ENCODE peak calls at places on chromosomes 11 and 22, in seven cellular contexts. Y is H9, M is IMR-90, K is neuronal stem cell, W is mesendoderm, Z is mesenchymal stem cell, I is H1. L is an unnamed sample.

GRCh38 chr11:17407575-17407974 is 19.1 kb upstream of the KCNJ11 start:
- DNase-seq in Y (no peak), M (no peak), K (no peak), W (no peak), Z (no peak), I (no peak), L (no peak)

GRCh38 chr11:46293616-46294015 is 16.2 kb downstream of the CREB3L1 start:
- DNase-seq in Y (no peak), M (peak), K (no peak), W (no peak), Z (peak), I (no peak), L (no peak)

GRCh38 chr11:61837411-61838005 is 9.4 kb downstream of the FADS2 start:
- DNase-seq in Y (no peak), M (no peak), K (no peak), W (no peak), Z (no peak), I (no peak), L (no peak)

GRCh38 chr11:87266751-87267150 is 229.0 kb downstream of the TMEM135 start:
- DNase-seq in Y (no peak), M (no peak), K (no peak), W (no peak), Z (no peak), I (no peak), L (no peak)

GRCh38 chr22:23315341-23315917 is 135.1 kb downstream of the BCR start:
- DNase-seq in Y (peak), M (peak), K (peak), W (peak), Z (peak), I (peak), L (peak)

GRCh38 chr11:125701858-125702621 is 21.4 kb upstream of the ACRV1 start:
- DNase-seq in Y (peak), M (no peak), K (no peak), W (peak), Z (no peak), I (no peak), L (peak)

GRCh38 chr11:120611576-120611975 is 100.0 kb downstream of the GRIK4 start:
- DNase-seq in Y (peak), M (no peak), K (no peak), W (no peak), Z (no peak), I (no peak), L (no peak)

GRCh38 chr11:22670803-22671202 is 4.4 kb downstream of the GAS2 start:
- DNase-seq in Y (no peak), M (peak), K (no peak), W (peak), Z (peak), I (no peak), L (peak)

GRCh38 chr11:76132268-76132667 is 74.0 kb downstream of the WNT11 start:
- DNase-seq in Y (no peak), M (no peak), K (no peak), W (no peak), Z (no peak), I (no peak), L (no peak)

GRCh38 chr11:81913793-81914192 is 819.9 kb downstream of the FAM181B start:
- DNase-seq in Y (no peak), M (no peak), K (no peak), W (no peak), Z (no peak), I (no peak), L (no peak)

GRCh38 chr11:121892863-121893262 is 223.2 kb downstream of the BLID start:
- DNase-seq in Y (no peak), M (peak), K (no peak), W (no peak), Z (peak), I (no peak), L (no peak)

GRCh38 chr11:90197377-90197776 is 25.5 kb downstream of the CHORDC1 start:
- DNase-seq in Y (no peak), M (no peak), K (no peak), W (no peak), Z (peak), I (no peak), L (no peak)

GRCh38 chr11:81579339-81579738 is 1154.3 kb downstream of the FAM181B start:
- DNase-seq in Y (no peak), M (no peak), K (no peak), W (no peak), Z (no peak), I (no peak), L (no peak)

GRCh38 chr11:64764753-64765152 is 5.0 kb upstream of the PYGM start:
- DNase-seq in Y (no peak), M (no peak), K (no peak), W (no peak), Z (no peak), I (no peak), L (no peak)

GRCh38 chr11:7905961-7906429 is 25.1 kb downstream of the OR10A6 start:
- DNase-seq in Y (peak), M (no peak), K (no peak), W (peak), Z (no peak), I (no peak), L (peak)

GRCh38 chr11:10660323-10660722 is 33.2 kb downstream of the IRAG1 start:
- DNase-seq in Y (no peak), M (no peak), K (no peak), W (no peak), Z (no peak), I (no peak), L (no peak)

GRCh38 chr11:59600234-59600633 is 15.3 kb downstream of the OSBP start:
- DNase-seq in Y (no peak), M (no peak), K (no peak), W (no peak), Z (no peak), I (no peak), L (no peak)

GRCh38 chr11:6258571-6258998 is 1.1 kb upstream of the CCKBR start:
- DNase-seq in Y (peak), M (no peak), K (peak), W (peak), Z (peak), I (no peak), L (no peak)

GRCh38 chr11:8248786-8249185 is 14.9 kb downstream of the LMO1 start:
- DNase-seq in Y (no peak), M (no peak), K (no peak), W (no peak), Z (no peak), I (no peak), L (no peak)

GRCh38 chr11:68581439-68581838 is 102.9 kb upstream of the GAL start:
- DNase-seq in Y (no peak), M (no peak), K (no peak), W (no peak), Z (no peak), I (no peak), L (no peak)

GRCh38 chr11:35178862-35179261 is 39.9 kb downstream of the CD44 start:
- DNase-seq in Y (no peak), M (peak), K (no peak), W (no peak), Z (peak), I (no peak), L (no peak)

GRCh38 chr11:33895752-33896137 is 3.9 kb upstream of the LMO2 start:
- DNase-seq in Y (no peak), M (no peak), K (no peak), W (peak), Z (no peak), I (no peak), L (no peak)

GRCh38 chr11:110148775-110149744 is 55.9 kb downstream of the ZC3H12C start:
- DNase-seq in Y (no peak), M (peak), K (no peak), W (peak), Z (peak), I (no peak), L (peak)

GRCh38 chr11:132632641-132633124 is 899.6 kb downstream of the OPCML start:
- DNase-seq in Y (no peak), M (peak), K (no peak), W (peak), Z (peak), I (no peak), L (peak)

GRCh38 chr22:38788016-38788415 is 5.9 kb downstream of the DNAL4 start:
- DNase-seq in Y (no peak), M (peak), K (no peak), W (no peak), Z (peak), I (no peak), L (no peak)

GRCh38 chr11:102494216-102494615 is 36.3 kb downstream of the MMP7 start:
- DNase-seq in Y (no peak), M (peak), K (no peak), W (no peak), Z (no peak), I (no peak), L (no peak)

GRCh38 chr11:76783294-76783900 is at the start of gene TSKU:
- DNase-seq in Y (peak), M (no peak), K (peak), W (peak), Z (no peak), I (peak), L (peak)

GRCh38 chr11:4093519-4094347 is 866 bp upstream of the RRM1 start:
- DNase-seq in Y (no peak), M (no peak), K (no peak), W (no peak), Z (no peak), I (no peak), L (no peak)

GRCh38 chr11:17803751-17804334 is 69.3 kb downstream of the KCNC1 start:
- DNase-seq in Y (no peak), M (no peak), K (no peak), W (no peak), Z (no peak), I (no peak), L (no peak)

GRCh38 chr22:32751065-32751739 is 50.3 kb upstream of the TIMP3 start:
- DNase-seq in Y (no peak), M (no peak), K (no peak), W (no peak), Z (no peak), I (no peak), L (no peak)
- H3K4ac ChIP-seq in Y (no peak), M (no peak), K (no peak), W (no peak), Z (no peak), I (no peak), L (no peak)

GRCh38 chr22:50547231-50547851 is 1.6 kb downstream of the KLHDC7B start:
- DNase-seq in Y (no peak), M (no peak), K (no peak), W (no peak), Z (no peak), I (no peak), L (no peak)
- H3K4ac ChIP-seq in Y (no peak), M (no peak), K (no peak), W (no peak), Z (no peak), I (no peak), L (no peak)

DNA sequence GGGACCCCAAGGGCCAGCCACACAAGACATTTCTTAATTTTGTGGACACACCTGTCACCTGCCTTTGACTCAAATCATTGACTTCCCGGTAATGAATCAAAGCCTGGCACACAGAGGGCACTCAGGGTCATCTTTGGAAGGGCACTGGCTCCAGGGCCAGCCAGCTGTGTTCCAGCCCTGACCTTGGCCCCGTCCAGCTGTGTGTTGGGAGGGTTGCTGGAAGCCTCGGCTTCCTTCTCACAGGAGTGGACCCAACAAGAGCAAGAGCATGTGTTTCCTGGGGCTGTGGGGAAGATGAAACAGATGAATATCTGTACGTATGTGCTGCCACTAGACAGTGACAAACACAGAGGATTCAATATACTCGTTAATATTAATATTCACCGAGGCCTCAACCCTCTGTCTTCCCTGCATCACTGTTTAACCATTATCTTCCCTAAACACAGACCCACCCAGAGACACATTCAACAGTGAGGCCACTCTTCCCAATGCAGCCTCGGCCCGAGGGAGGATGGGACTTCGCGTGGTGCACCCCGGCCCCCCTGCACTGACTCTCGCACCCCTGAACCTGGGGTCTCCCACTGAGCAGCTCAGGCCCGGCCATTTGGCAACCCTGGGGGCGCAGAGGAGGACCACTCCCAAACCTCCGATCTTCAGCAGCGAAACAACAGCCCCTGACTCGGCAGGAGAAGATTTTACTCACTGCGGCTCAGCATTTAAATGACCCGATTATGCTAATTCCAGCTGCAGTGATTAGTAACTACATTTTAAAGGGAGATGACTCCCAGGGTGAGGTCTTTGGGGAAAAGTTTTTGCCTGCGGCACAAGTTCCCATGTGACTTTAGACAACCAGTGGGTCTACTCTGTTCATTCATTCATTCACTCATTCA is 45.7 kb downstream of the PHF21B start:
- DNase-seq in Y (no peak), M (no peak), K (no peak), W (no peak), Z (no peak), I (no peak), L (no peak)
- H3K4ac ChIP-seq in Y (no peak), M (no peak), K (no peak), W (no peak), Z (no peak), I (no peak), L (no peak)

GRCh38 chr22:36462475-36462790 is 19.0 kb downstream of the TXN2 start:
- DNase-seq in Y (no peak), M (no peak), K (no peak), W (no peak), Z (no peak), I (no peak), L (no peak)

GRCh38 chr22:36465232-36466021 is 16.0 kb downstream of the TXN2 start:
- DNase-seq in Y (no peak), M (peak), K (no peak), W (peak), Z (peak), I (no peak), L (peak)

GRCh38 chr22:36464715-36465231 is 16.7 kb downstream of the TXN2 start:
- DNase-seq in Y (no peak), M (no peak), K (no peak), W (no peak), Z (no peak), I (no peak), L (no peak)

GRCh38 chr22:36461665-36462474 is 19.6 kb downstream of the TXN2 start:
- DNase-seq in Y (peak), M (peak), K (no peak), W (peak), Z (peak), I (peak), L (peak)

DNA sequence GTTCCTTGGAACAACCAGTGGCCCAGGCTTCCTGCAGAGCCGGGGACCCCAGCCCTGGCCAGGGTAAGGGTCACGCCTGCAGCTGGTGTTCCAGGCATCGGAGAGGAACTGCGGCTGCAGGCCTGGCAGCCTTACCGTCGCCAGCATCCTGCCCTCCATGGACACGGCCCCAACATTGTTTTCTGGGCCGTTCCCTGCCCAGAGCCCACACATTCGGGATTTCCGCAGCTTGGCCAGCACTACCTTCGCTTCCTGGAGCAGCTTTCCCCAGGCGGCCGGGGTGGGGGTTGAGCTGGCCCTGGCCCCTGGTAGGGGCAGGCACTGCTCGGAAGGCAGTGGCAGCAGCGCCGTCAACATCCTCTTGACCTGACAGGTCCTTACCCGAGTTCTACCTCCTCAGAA is 17.7 kb downstream of the TXN2 start:
- DNase-seq in Y (no peak), M (no peak), K (no peak), W (no peak), Z (no peak), I (no peak), L (no peak)
- H3K4ac ChIP-seq in Y (no peak), M (peak), K (no peak), W (no peak), Z (peak), I (no peak), L (peak)

GRCh38 chr22:47148510-47148909 is 386.1 kb downstream of the TBC1D22A start:
- DNase-seq in Y (no peak), M (no peak), K (no peak), W (no peak), Z (no peak), I (no peak), L (no peak)

GRCh38 chr22:47146941-47147340 is 384.5 kb downstream of the TBC1D22A start:
- DNase-seq in Y (no peak), M (no peak), K (no peak), W (no peak), Z (no peak), I (no peak), L (no peak)

GRCh38 chr22:47148956-47149748 is 386.7 kb downstream of the TBC1D22A start:
- DNase-seq in Y (no peak), M (no peak), K (no peak), W (no peak), Z (no peak), I (no peak), L (no peak)

GRCh38 chr22:47146391-47146790 is 383.9 kb downstream of the TBC1D22A start:
- DNase-seq in Y (no peak), M (no peak), K (no peak), W (peak), Z (no peak), I (no peak), L (no peak)

DNA sequence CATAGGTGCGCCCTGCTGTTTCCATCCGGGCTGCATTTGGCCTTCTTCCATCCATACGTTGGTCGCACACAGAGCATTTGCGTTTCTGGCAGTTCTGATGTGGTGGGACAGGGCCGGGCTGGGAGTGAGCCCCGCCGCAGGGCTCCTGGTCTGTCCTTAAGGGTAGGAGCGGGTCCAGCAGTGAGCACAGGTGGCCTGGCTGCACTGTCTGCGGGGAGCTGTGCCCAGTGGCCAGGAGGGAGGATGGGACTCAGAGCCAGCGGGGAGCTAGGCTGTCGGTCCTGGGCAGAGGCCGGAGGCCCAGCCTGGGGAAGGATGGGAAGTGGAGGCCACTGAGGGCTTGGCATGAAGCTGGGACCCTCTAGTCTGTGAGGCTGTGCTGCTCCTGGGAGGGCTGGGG is 385.1 kb downstream of the TBC1D22A start:
- DNase-seq in Y (no peak), M (no peak), K (no peak), W (no peak), Z (no peak), I (no peak), L (no peak)
- H3K4ac ChIP-seq in Y (no peak), M (no peak), K (no peak), W (no peak), Z (no peak), I (no peak), L (no peak)

L was measured in trophoblast cell.